ENCODE peak calls at places on chromosomes 2 and 18, in seven cellular contexts. W, J, R, H, Y, T and I are unnamed samples.

GRCh38 chr2:14677039-14677438 is 44.5 kb downstream of the LRATD1 start:
- DNase-seq in Y (no peak), W (no peak), R (no peak), J (no peak), T (no peak), H (no peak), I (no peak)

GRCh38 chr18:42644729-42645131 is 470.8 kb downstream of the RIT2 start:
- DNase-seq in R (no peak), J (no peak), W (no peak), Y (no peak), H (no peak), T (no peak), I (no peak)

GRCh38 chr2:64485961-64486360 is 32.0 kb downstream of the LGALSL start:
- DNase-seq in T (no peak), W (no peak), H (no peak), Y (peak; percentile 71), R (no peak), J (peak; percentile 12), I (peak; percentile 63)

GRCh38 chr18:78542204-78542603 is 437.4 kb upstream of the SALL3 start:
- DNase-seq in R (no peak), Y (peak; percentile 79), J (peak; percentile 45), T (no peak), W (no peak), H (peak; percentile 95), I (peak; percentile 72)

GRCh38 chr2:213067888-213068287 is 83.5 kb downstream of the IKZF2 start:
- DNase-seq in T (no peak), J (no peak), R (peak; percentile 34), Y (no peak), H (no peak), W (no peak), I (no peak)

GRCh38 chr2:235235977-235236767 is 257.7 kb upstream of the AGAP1 start:
- DNase-seq in Y (no peak), T (no peak), J (no peak), R (no peak), W (no peak), H (no peak), I (no peak)

GRCh38 chr2:21123473-21124393 is at the start of gene TDRD15:
- DNase-seq in J (no peak), R (no peak), W (no peak), T (no peak), Y (no peak), H (no peak), I (no peak)

GRCh38 chr2:20728114-20728758 is 61.3 kb downstream of the GDF7 start:
- DNase-seq in Y (no peak), W (no peak), T (no peak), J (no peak), H (no peak), R (peak; percentile 33), I (no peak)

GRCh38 chr18:36627616-36628015 is 201.2 kb downstream of the TPGS2 start:
- DNase-seq in T (no peak), R (no peak), Y (no peak), H (no peak), W (no peak), J (no peak), I (no peak)
- H3K27ac ChIP-seq in T (no peak overlapping the region), R (no peak overlapping the region), Y (no peak overlapping the region), H (no peak overlapping the region), W (no peak overlapping the region), J (no peak overlapping the region), I (peak overlapping the region; percentile 93)

GRCh38 chr18:57286949-57287348 is 65.4 kb upstream of the ST8SIA3 start:
- DNase-seq in J (no peak), Y (no peak), T (no peak), R (no peak), H (no peak), W (no peak), I (no peak)

GRCh38 chr18:57287766-57288165 is 64.6 kb upstream of the ST8SIA3 start:
- DNase-seq in J (no peak), T (no peak), Y (no peak), W (no peak), R (no peak), H (no peak), I (no peak)
- H3K27ac ChIP-seq in J (no peak overlapping the region), T (no peak overlapping the region), Y (no peak overlapping the region), W (no peak overlapping the region), R (no peak overlapping the region), H (no peak overlapping the region), I (no peak overlapping the region)

GRCh38 chr2:7891312-7891711 is 790.5 kb upstream of the ID2 start:
- DNase-seq in R (no peak), H (no peak), T (no peak), J (no peak), W (no peak), Y (no peak), I (no peak)

GRCh38 chr2:7884338-7884737 is 797.5 kb upstream of the ID2 start:
- DNase-seq in R (no peak), W (no peak), Y (no peak), J (no peak), T (no peak), H (no peak), I (no peak)

GRCh38 chr2:7886665-7887064 is 795.2 kb upstream of the ID2 start:
- DNase-seq in J (no peak), T (no peak), Y (no peak), R (peak; percentile 2), H (no peak), W (no peak), I (no peak)

GRCh38 chr2:7887441-7887840 is 794.4 kb upstream of the ID2 start:
- DNase-seq in R (no peak), W (no peak), J (no peak), T (no peak), Y (no peak), H (no peak), I (no peak)

GRCh38 chr2:7888876-7889275 is 793.0 kb upstream of the ID2 start:
- DNase-seq in J (no peak), W (no peak), H (no peak), R (no peak), Y (no peak), T (no peak), I (no peak)
- H3K27ac ChIP-seq in J (no peak overlapping the region), W (no peak overlapping the region), H (no peak overlapping the region), R (no peak overlapping the region), Y (no peak overlapping the region), T (no peak overlapping the region), I (no peak overlapping the region)

DNA sequence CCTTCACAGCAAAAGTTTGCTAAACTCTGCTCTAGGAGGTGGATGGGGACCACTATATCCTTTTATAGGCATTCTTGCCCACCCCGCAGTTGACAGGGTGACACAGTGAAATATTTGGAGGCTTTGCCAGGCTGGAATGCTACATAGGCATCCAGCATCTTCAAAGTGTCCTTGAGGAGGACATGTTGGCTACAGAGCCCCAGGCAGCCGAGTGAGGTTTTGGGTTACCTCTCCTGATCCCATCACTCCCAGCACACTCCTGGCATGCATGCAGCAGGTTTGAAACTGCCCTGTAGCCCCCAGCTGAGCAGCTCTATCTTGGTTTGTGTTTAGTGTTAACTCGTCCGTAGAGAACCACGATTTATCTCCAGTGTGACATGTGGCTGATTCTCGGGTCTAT is 7.3 kb downstream of the FOSL2 start:
- DNase-seq in W (no peak), R (no peak), Y (no peak), J (no peak), T (no peak), H (no peak), I (no peak)
- H3K27ac ChIP-seq in W (no peak overlapping the region), R (no peak overlapping the region), Y (peak overlapping the region; percentile 99), J (no peak overlapping the region), T (no peak overlapping the region), H (no peak overlapping the region), I (peak overlapping the region; percentile 100)

GRCh38 chr2:29166640-29167039 is 51.4 kb downstream of the CLIP4 start:
- DNase-seq in W (no peak), J (no peak), H (no peak), Y (no peak), R (no peak), T (no peak), I (no peak)
- H3K27ac ChIP-seq in W (no peak overlapping the region), J (no peak overlapping the region), H (no peak overlapping the region), Y (no peak overlapping the region), R (no peak overlapping the region), T (no peak overlapping the region), I (no peak overlapping the region)

GRCh38 chr2:174046172-174046571 is 81.0 kb upstream of the SP3 start:
- DNase-seq in T (no peak), R (no peak), J (no peak), Y (no peak), W (no peak), H (no peak), I (no peak)

GRCh38 chr2:174051039-174051438 is 85.9 kb upstream of the SP3 start:
- DNase-seq in W (no peak), T (no peak), J (peak; percentile 20), Y (no peak), H (no peak), R (no peak), I (no peak)

GRCh38 chr2:174048238-174048637 is 83.1 kb upstream of the SP3 start:
- DNase-seq in W (no peak), Y (no peak), J (no peak), H (no peak), R (no peak), T (no peak), I (no peak)

GRCh38 chr2:174049895-174050294 is 84.7 kb upstream of the SP3 start:
- DNase-seq in H (no peak), R (no peak), Y (no peak), T (no peak), W (no peak), J (no peak), I (no peak)

DNA sequence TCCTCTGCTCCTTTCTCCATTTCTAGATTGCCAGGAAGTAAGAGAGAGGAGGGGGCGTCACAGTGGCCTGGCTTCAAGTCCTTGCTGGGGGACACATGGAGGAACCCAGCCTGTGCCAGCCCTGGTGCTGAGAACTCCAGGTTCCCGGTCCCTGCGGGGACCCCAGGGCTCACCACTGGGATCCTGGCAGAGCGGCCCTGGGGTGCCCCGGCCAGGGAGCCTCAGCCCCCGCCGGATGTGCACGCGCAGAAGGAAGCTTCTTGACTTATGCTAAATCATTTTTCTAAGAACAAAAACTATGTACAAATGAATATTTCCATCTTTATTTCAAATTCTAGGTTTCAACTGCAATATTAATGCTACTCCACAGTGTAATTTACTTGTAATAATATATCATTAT is 82.6 kb upstream of the SP3 start:
- DNase-seq in T (no peak), Y (no peak), R (no peak), W (no peak), J (no peak), H (no peak), I (no peak)
- H3K27ac ChIP-seq in T (no peak overlapping the region), Y (no peak overlapping the region), R (no peak overlapping the region), W (no peak overlapping the region), J (no peak overlapping the region), H (no peak overlapping the region), I (no peak overlapping the region)

GRCh38 chr2:119282139-119282965 is 58.7 kb downstream of the STEAP3 start:
- DNase-seq in W (no peak), H (no peak), R (no peak), T (no peak), J (no peak), Y (no peak), I (no peak)
- H3K27ac ChIP-seq in W (peak overlapping the region; percentile 55), H (no peak overlapping the region), R (no peak overlapping the region), T (no peak overlapping the region), J (no peak overlapping the region), Y (peak overlapping the region; percentile 86), I (peak overlapping the region; percentile 58)

GRCh38 chr2:165406053-165406628 is 63.4 kb upstream of the CSRNP3 start:
- DNase-seq in W (no peak), T (no peak), J (no peak), Y (no peak), H (no peak), R (no peak), I (no peak)
- H3K27ac ChIP-seq in W (no peak overlapping the region), T (no peak overlapping the region), J (no peak overlapping the region), Y (no peak overlapping the region), H (no peak overlapping the region), R (no peak overlapping the region), I (no peak overlapping the region)